ENCODE peak calls at places on chromosomes 7 and 10, in eight cellular contexts. One of them, this sample, is unnamed.

GRCh38 chr10:32190890-32191491 is 134.8 kb upstream of the KIF5B start:
- DNase-seq in activated CD8-positive, alpha-beta memory T cell treated with anti-CD3 and anti-CD28 coated beads for 48 hours: no peak
- DNase-seq in left colon: no peak
- DNase-seq in NCI-H82: peak; percentile 29
- DNase-seq in GM03348: peak; percentile 43
- DNase-seq in ELR: peak; percentile 58
- DNase-seq in ovary: no peak
- DNase-seq in GM10248: peak; percentile 57
- DNase-seq in this sample: no peak

GRCh38 chr10:120586471-120586872 is 129.4 kb downstream of the PLPP4 start:
- DNase-seq in ovary: no peak
- DNase-seq in GM03348: peak; percentile 27
- DNase-seq in left colon: no peak
- DNase-seq in GM10248: no peak
- DNase-seq in ELR: peak; percentile 35
- DNase-seq in activated CD8-positive, alpha-beta memory T cell treated with anti-CD3 and anti-CD28 coated beads for 48 hours: no peak
- DNase-seq in NCI-H82: no peak
- DNase-seq in this sample: no peak

GRCh38 chr10:3477683-3478082 is 305.1 kb upstream of the PITRM1 start:
- DNase-seq in activated CD8-positive, alpha-beta memory T cell treated with anti-CD3 and anti-CD28 coated beads for 48 hours: no peak
- DNase-seq in ovary: no peak
- DNase-seq in ELR: peak; percentile 66
- DNase-seq in left colon: no peak
- DNase-seq in NCI-H82: no peak
- DNase-seq in GM03348: peak; percentile 47
- DNase-seq in GM10248: no peak
- DNase-seq in this sample: no peak

GRCh38 chr10:122216047-122216446 is 55.0 kb upstream of the BTBD16 start:
- DNase-seq in activated CD8-positive, alpha-beta memory T cell treated with anti-CD3 and anti-CD28 coated beads for 48 hours: no peak
- DNase-seq in NCI-H82: no peak
- DNase-seq in GM03348: no peak
- DNase-seq in left colon: no peak
- DNase-seq in GM10248: no peak
- DNase-seq in ovary: no peak
- DNase-seq in ELR: no peak
- DNase-seq in this sample: no peak

GRCh38 chr10:118472415-118472814 is 123.0 kb downstream of the PRLHR start:
- DNase-seq in left colon: no peak
- DNase-seq in NCI-H82: no peak
- DNase-seq in ovary: no peak
- DNase-seq in GM03348: peak; percentile 16
- DNase-seq in GM10248: no peak
- DNase-seq in ELR: peak; percentile 81
- DNase-seq in activated CD8-positive, alpha-beta memory T cell treated with anti-CD3 and anti-CD28 coated beads for 48 hours: no peak
- DNase-seq in this sample: no peak

GRCh38 chr10:78688221-78688944 is 380.4 kb upstream of the ZMIZ1 start:
- DNase-seq in GM10248: no peak
- DNase-seq in ovary: no peak
- DNase-seq in GM03348: no peak
- DNase-seq in ELR: no peak
- DNase-seq in NCI-H82: no peak
- DNase-seq in activated CD8-positive, alpha-beta memory T cell treated with anti-CD3 and anti-CD28 coated beads for 48 hours: no peak
- DNase-seq in left colon: no peak
- DNase-seq in this sample: no peak

GRCh38 chr10:75304313-75304712 is 68.6 kb upstream of the COMTD1 start:
- DNase-seq in activated CD8-positive, alpha-beta memory T cell treated with anti-CD3 and anti-CD28 coated beads for 48 hours: no peak
- DNase-seq in ovary: no peak
- DNase-seq in left colon: no peak
- DNase-seq in GM03348: no peak
- DNase-seq in NCI-H82: no peak
- DNase-seq in ELR: no peak
- DNase-seq in GM10248: no peak
- DNase-seq in this sample: no peak

GRCh38 chr7:9889557-9889956 is 1084.1 kb upstream of the PHF14 start:
- DNase-seq in NCI-H82: no peak
- DNase-seq in GM10248: no peak
- DNase-seq in activated CD8-positive, alpha-beta memory T cell treated with anti-CD3 and anti-CD28 coated beads for 48 hours: no peak
- DNase-seq in GM03348: no peak
- DNase-seq in ovary: no peak
- DNase-seq in ELR: no peak
- DNase-seq in left colon: no peak
- DNase-seq in this sample: no peak

GRCh38 chr7:99120503-99120902 is 23.4 kb downstream of the SMURF1 start:
- DNase-seq in left colon: no peak
- DNase-seq in ovary: no peak
- DNase-seq in GM10248: no peak
- DNase-seq in ELR: no peak
- DNase-seq in NCI-H82: no peak
- DNase-seq in GM03348: peak; percentile 51
- DNase-seq in activated CD8-positive, alpha-beta memory T cell treated with anti-CD3 and anti-CD28 coated beads for 48 hours: no peak
- DNase-seq in this sample: no peak

GRCh38 chr10:32210306-32211045 is 136.5 kb downstream of the EPC1 start:
- DNase-seq in ELR: peak; percentile 81
- DNase-seq in left colon: no peak
- DNase-seq in GM10248: peak; percentile 32
- DNase-seq in NCI-H82: peak; percentile 66
- DNase-seq in activated CD8-positive, alpha-beta memory T cell treated with anti-CD3 and anti-CD28 coated beads for 48 hours: no peak
- DNase-seq in ovary: no peak
- DNase-seq in GM03348: peak; percentile 76
- DNase-seq in this sample: no peak

GRCh38 chr7:47228386-47229014 is 353.4 kb downstream of the TNS3 start:
- DNase-seq in NCI-H82: peak; percentile 35
- DNase-seq in left colon: no peak
- DNase-seq in GM03348: no peak
- DNase-seq in activated CD8-positive, alpha-beta memory T cell treated with anti-CD3 and anti-CD28 coated beads for 48 hours: no peak
- DNase-seq in GM10248: no peak
- DNase-seq in ELR: peak; percentile 34
- DNase-seq in ovary: no peak
- DNase-seq in this sample: no peak

GRCh38 chr10:99276848-99277486 is 41.3 kb upstream of the HPSE2 start:
- DNase-seq in GM03348: no peak
- DNase-seq in ovary: no peak
- DNase-seq in NCI-H82: peak; percentile 64
- DNase-seq in activated CD8-positive, alpha-beta memory T cell treated with anti-CD3 and anti-CD28 coated beads for 48 hours: no peak
- DNase-seq in ELR: peak; percentile 42
- DNase-seq in left colon: no peak
- DNase-seq in GM10248: no peak
- DNase-seq in this sample: no peak

GRCh38 chr10:95588025-95588424 is 26.9 kb upstream of the SORBS1 start:
- DNase-seq in GM03348: no peak
- DNase-seq in activated CD8-positive, alpha-beta memory T cell treated with anti-CD3 and anti-CD28 coated beads for 48 hours: no peak
- DNase-seq in ELR: no peak
- DNase-seq in left colon: no peak
- DNase-seq in ovary: no peak
- DNase-seq in NCI-H82: no peak
- DNase-seq in GM10248: no peak
- DNase-seq in this sample: no peak

GRCh38 chr7:90788057-90788456 is 191.9 kb downstream of the CDK14 start:
- DNase-seq in GM10248: no peak
- DNase-seq in left colon: no peak
- DNase-seq in ELR: no peak
- DNase-seq in GM03348: peak; percentile 21
- DNase-seq in ovary: no peak
- DNase-seq in activated CD8-positive, alpha-beta memory T cell treated with anti-CD3 and anti-CD28 coated beads for 48 hours: no peak
- DNase-seq in NCI-H82: no peak
- DNase-seq in this sample: no peak

GRCh38 chr10:14616465-14616864 is 158.2 kb downstream of the FAM107B start:
- DNase-seq in NCI-H82: no peak
- DNase-seq in ELR: no peak
- DNase-seq in left colon: no peak
- DNase-seq in ovary: no peak
- DNase-seq in GM10248: no peak
- DNase-seq in activated CD8-positive, alpha-beta memory T cell treated with anti-CD3 and anti-CD28 coated beads for 48 hours: no peak
- DNase-seq in GM03348: no peak
- DNase-seq in this sample: no peak

GRCh38 chr10:129079705-129080104 is 387.3 kb upstream of the MGMT start:
- DNase-seq in ELR: no peak
- DNase-seq in NCI-H82: peak; percentile 79
- DNase-seq in ovary: no peak
- DNase-seq in activated CD8-positive, alpha-beta memory T cell treated with anti-CD3 and anti-CD28 coated beads for 48 hours: no peak
- DNase-seq in left colon: no peak
- DNase-seq in GM10248: no peak
- DNase-seq in GM03348: no peak
- DNase-seq in this sample: no peak

GRCh38 chr7:132485600-132486594 is 90.4 kb downstream of the PLXNA4 start:
- DNase-seq in GM03348: no peak
- DNase-seq in left colon: no peak
- DNase-seq in ovary: peak; percentile 30
- DNase-seq in GM10248: no peak
- DNase-seq in NCI-H82: no peak
- DNase-seq in activated CD8-positive, alpha-beta memory T cell treated with anti-CD3 and anti-CD28 coated beads for 48 hours: no peak
- DNase-seq in ELR: no peak
- DNase-seq in this sample: no peak

GRCh38 chr7:55191926-55192692 is 173.0 kb upstream of the LANCL2 start:
- DNase-seq in ELR: no peak
- DNase-seq in GM10248: no peak
- DNase-seq in ovary: no peak
- DNase-seq in NCI-H82: no peak
- DNase-seq in activated CD8-positive, alpha-beta memory T cell treated with anti-CD3 and anti-CD28 coated beads for 48 hours: no peak
- DNase-seq in GM03348: peak; percentile 48
- DNase-seq in left colon: no peak
- DNase-seq in this sample: no peak

GRCh38 chr7:95398155-95398940 is 2.2 kb upstream of the PON3 start:
- DNase-seq in activated CD8-positive, alpha-beta memory T cell treated with anti-CD3 and anti-CD28 coated beads for 48 hours: no peak
- DNase-seq in ELR: no peak
- DNase-seq in NCI-H82: peak; percentile 63
- DNase-seq in ovary: no peak
- DNase-seq in GM03348: no peak
- DNase-seq in left colon: no peak
- DNase-seq in GM10248: no peak
- DNase-seq in this sample: no peak

GRCh38 chr7:29145553-29146081 is 720 bp downstream of the CPVL start:
- DNase-seq in left colon: no peak
- DNase-seq in ovary: no peak
- DNase-seq in GM03348: no peak
- DNase-seq in ELR: no peak
- DNase-seq in activated CD8-positive, alpha-beta memory T cell treated with anti-CD3 and anti-CD28 coated beads for 48 hours: no peak
- DNase-seq in GM10248: no peak
- DNase-seq in NCI-H82: peak; percentile 42
- DNase-seq in this sample: no peak

GRCh38 chr7:51263631-51264484 is 52.8 kb downstream of the COBL start:
- DNase-seq in GM03348: no peak
- DNase-seq in activated CD8-positive, alpha-beta memory T cell treated with anti-CD3 and anti-CD28 coated beads for 48 hours: no peak
- DNase-seq in GM10248: no peak
- DNase-seq in NCI-H82: no peak
- DNase-seq in ELR: no peak
- DNase-seq in ovary: no peak
- DNase-seq in left colon: peak; percentile 83
- DNase-seq in this sample: no peak

GRCh38 chr7:100600222-100601038 is 1.7 kb upstream of the PCOLCE start:
- DNase-seq in GM03348: no peak
- DNase-seq in ELR: no peak
- DNase-seq in NCI-H82: no peak
- DNase-seq in left colon: no peak
- DNase-seq in GM10248: no peak
- DNase-seq in activated CD8-positive, alpha-beta memory T cell treated with anti-CD3 and anti-CD28 coated beads for 48 hours: no peak
- DNase-seq in ovary: no peak
- DNase-seq in this sample: no peak

GRCh38 chr7:28170701-28171100 is 9.9 kb downstream of the JAZF1 start:
- DNase-seq in NCI-H82: no peak
- DNase-seq in left colon: no peak
- DNase-seq in GM03348: no peak
- DNase-seq in ovary: no peak
- DNase-seq in ELR: no peak
- DNase-seq in GM10248: no peak
- DNase-seq in activated CD8-positive, alpha-beta memory T cell treated with anti-CD3 and anti-CD28 coated beads for 48 hours: no peak
- DNase-seq in this sample: no peak

GRCh38 chr10:106078796-106079576 is 1085.5 kb downstream of the SORCS1 start:
- DNase-seq in activated CD8-positive, alpha-beta memory T cell treated with anti-CD3 and anti-CD28 coated beads for 48 hours: no peak
- DNase-seq in GM03348: no peak
- DNase-seq in NCI-H82: no peak
- DNase-seq in left colon: no peak
- DNase-seq in ELR: no peak
- DNase-seq in GM10248: no peak
- DNase-seq in ovary: no peak
- DNase-seq in this sample: peak; percentile 56

GRCh38 chr7:27112960-27113949 is 10.8 kb upstream of the HOXA2 start:
- DNase-seq in activated CD8-positive, alpha-beta memory T cell treated with anti-CD3 and anti-CD28 coated beads for 48 hours: no peak
- DNase-seq in left colon: peak; percentile 85
- DNase-seq in ovary: no peak
- DNase-seq in GM03348: no peak
- DNase-seq in ELR: peak; percentile 22
- DNase-seq in GM10248: no peak
- DNase-seq in NCI-H82: peak; percentile 86
- DNase-seq in this sample: no peak

GRCh38 chr7:65798111-65799075 is 74.5 kb upstream of the VKORC1L1 start:
- DNase-seq in NCI-H82: peak; percentile 97
- DNase-seq in GM10248: peak; percentile 43
- DNase-seq in GM03348: peak; percentile 55
- DNase-seq in activated CD8-positive, alpha-beta memory T cell treated with anti-CD3 and anti-CD28 coated beads for 48 hours: no peak
- DNase-seq in left colon: no peak
- DNase-seq in ELR: peak; percentile 90
- DNase-seq in ovary: no peak
- DNase-seq in this sample: peak; percentile 18

GRCh38 chr10:94287331-94287730 is 75.4 kb downstream of the NOC3L start:
- DNase-seq in ovary: no peak
- DNase-seq in GM03348: no peak
- DNase-seq in activated CD8-positive, alpha-beta memory T cell treated with anti-CD3 and anti-CD28 coated beads for 48 hours: no peak
- DNase-seq in left colon: no peak
- DNase-seq in NCI-H82: no peak
- DNase-seq in GM10248: no peak
- DNase-seq in ELR: no peak
- DNase-seq in this sample: no peak

GRCh38 chr7:107953924-107954303 is 49.0 kb downstream of the LAMB1 start:
- DNase-seq in ovary: no peak
- DNase-seq in GM03348: no peak
- DNase-seq in GM10248: no peak
- DNase-seq in NCI-H82: no peak
- DNase-seq in activated CD8-positive, alpha-beta memory T cell treated with anti-CD3 and anti-CD28 coated beads for 48 hours: no peak
- DNase-seq in ELR: peak; percentile 41
- DNase-seq in left colon: no peak
- DNase-seq in this sample: no peak

This sample was measured in HS-5.